ENCODE peak calls at places on chromosome 20, in five cellular contexts. B is GM12878, V is A549, D is HepG2, H is K562. I is an unnamed sample.

GRCh38 chr20:57124346-57124745 is 142.1 kb downstream of the BMP7 start:
- DNase-seq in H (no peak), V (no peak), D (no peak), B (no peak), I (no peak)

GRCh38 chr20:54173653-54174451 is at the start of gene CYP24A1:
- DNase-seq in D (peak; percentile 80), V (peak; percentile 98), H (no peak), B (no peak), I (peak; percentile 57)

GRCh38 chr20:42886801-42887200 is 302.9 kb downstream of the PTPRT start:
- DNase-seq in V (no peak), B (no peak), H (no peak), D (no peak), I (no peak)

GRCh38 chr20:20184149-20184548 is 131.8 kb downstream of the CFAP61 start:
- DNase-seq in D (no peak), H (peak; percentile 8), V (peak; percentile 16), B (no peak), I (peak; percentile 41)

GRCh38 chr20:36644032-36644712 is 1.8 kb downstream of the SLA2 start:
- DNase-seq in B (no peak), V (no peak), D (no peak), H (no peak), I (no peak)

GRCh38 chr20:19817017-19817416 is 59.0 kb downstream of the RIN2 start:
- DNase-seq in B (no peak), D (peak; percentile 57), V (peak; percentile 88), H (no peak), I (no peak)

GRCh38 chr20:40798066-40798465 is 109.0 kb upstream of the MAFB start:
- DNase-seq in B (no peak), D (no peak), H (no peak), V (no peak), I (no peak)

GRCh38 chr20:56710577-56711465 is 81.7 kb downstream of the TFAP2C start:
- DNase-seq in H (no peak), B (no peak), V (peak; percentile 77), D (no peak), I (peak; percentile 37)

GRCh38 chr20:36969478-36970186 is 18.1 kb upstream of the SAMHD1 start:
- DNase-seq in V (no peak), B (no peak), D (peak; percentile 53), H (no peak), I (no peak)

GRCh38 chr20:49426873-49427272 is 55.6 kb downstream of the KCNB1 start:
- DNase-seq in B (no peak), V (no peak), D (no peak), H (no peak), I (no peak)

GRCh38 chr20:63495167-63495720 is 3.6 kb downstream of the EEF1A2 start:
- DNase-seq in B (no peak), V (no peak), D (no peak), H (no peak), I (no peak)

GRCh38 chr20:17525132-17525531 is 6.0 kb downstream of the BFSP1 start:
- DNase-seq in V (no peak), D (no peak), B (no peak), H (no peak), I (no peak)

GRCh38 chr20:59577037-59577808 is 27.1 kb upstream of the PHACTR3 start:
- DNase-seq in D (no peak), B (no peak), V (no peak), H (peak; percentile 27), I (peak; percentile 31)

GRCh38 chr20:58075980-58076749 is 152.3 kb downstream of the ANKRD60 start:
- DNase-seq in H (no peak), B (no peak), V (no peak), D (no peak), I (no peak)

GRCh38 chr20:21102691-21103311 is 3.4 kb downstream of the LINC00237 start:
- DNase-seq in B (no peak), H (no peak), V (no peak), D (no peak), I (peak; percentile 81)

GRCh38 chr20:32966382-32966781 is 37.9 kb downstream of the SUN5 start:
- DNase-seq in B (no peak), H (no peak), D (no peak), V (no peak), I (no peak)

GRCh38 chr20:44186674-44187053 is 324 bp downstream of the JPH2 start:
- DNase-seq in D (no peak), B (no peak), H (no peak), V (no peak), I (no peak)

GRCh38 chr20:17995967-17996819 is 27.4 kb downstream of the MGME1 start:
- DNase-seq in H (peak; percentile 52), D (peak; percentile 70), B (no peak), V (peak; percentile 58), I (peak; percentile 74)

GRCh38 chr20:62293111-62293784 is 9.5 kb upstream of the ADRM1 start:
- DNase-seq in H (no peak), D (no peak), V (no peak), B (no peak), I (no peak)

GRCh38 chr20:62745959-62746288 is 37.3 kb downstream of the NTSR1 start:
- DNase-seq in V (no peak), H (no peak), B (no peak), D (no peak), I (no peak)

GRCh38 chr20:460707-461106 is 1.6 kb downstream of the TBC1D20 start:
- DNase-seq in D (peak; percentile 49), V (no peak), B (no peak), H (no peak), I (no peak)

GRCh38 chr20:460180-460579 is 2.2 kb downstream of the TBC1D20 start:
- DNase-seq in H (no peak), B (no peak), D (peak; percentile 56), V (no peak), I (no peak)

GRCh38 chr20:461254-462198 is 807 bp downstream of the TBC1D20 start:
- DNase-seq in B (no peak), D (no peak), V (peak; percentile 57), H (no peak), I (peak; percentile 66)

GRCh38 chr20:462199-462991 is at the start of gene TBC1D20:
- DNase-seq in H (peak; percentile 89), V (peak; percentile 89), D (peak; percentile 87), B (peak; percentile 40), I (peak; percentile 92)

DNA sequence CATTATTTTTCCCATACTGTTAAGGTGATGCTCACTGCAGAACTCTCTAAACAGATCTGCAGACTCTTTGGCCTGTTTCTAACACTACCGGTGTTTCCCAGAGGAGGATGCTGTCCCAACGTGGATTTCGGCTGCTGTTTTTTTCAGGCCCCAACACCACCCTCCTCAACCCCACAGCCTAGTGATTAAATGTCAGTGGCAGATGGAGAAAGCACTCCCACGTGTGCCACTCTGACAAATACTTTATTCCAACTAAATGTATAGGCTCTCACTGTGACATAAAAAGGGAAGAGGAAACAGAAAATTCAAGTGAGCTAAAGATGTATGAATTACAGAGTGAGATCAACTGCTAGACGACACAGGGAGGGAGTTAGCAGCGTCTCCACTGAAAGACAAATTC is 3.6 kb downstream of the TBC1D20 start:
- DNase-seq in H (no peak), B (no peak), V (no peak), D (no peak), I (no peak)
- TF ChIP-seq CTCF in H (no peak), B (no peak), V (no peak), D (no peak), I (no peak)

GRCh38 chr20:13790708-13791107 is 5.9 kb downstream of the NDUFAF5 start:
- DNase-seq in D (no peak), B (no peak), V (no peak), H (no peak), I (no peak)
- TF ChIP-seq JUNB in D (no peak), B (no peak), V (no peak), H (no peak), I (no peak)

GRCh38 chr20:60764771-60765170 is 487.3 kb upstream of the CDH4 start:
- DNase-seq in V (no peak), H (no peak), D (no peak), B (no peak), I (no peak)

GRCh38 chr20:60765821-60766403 is 486.1 kb upstream of the CDH4 start:
- DNase-seq in B (no peak), V (no peak), H (no peak), D (no peak), I (no peak)

GRCh38 chr20:60761056-60761455 is 491.0 kb upstream of the CDH4 start:
- DNase-seq in B (no peak), V (no peak), H (no peak), D (no peak), I (no peak)

GRCh38 chr20:60764328-60764727 is 487.7 kb upstream of the CDH4 start:
- DNase-seq in H (no peak), D (no peak), B (no peak), V (no peak), I (no peak)

DNA sequence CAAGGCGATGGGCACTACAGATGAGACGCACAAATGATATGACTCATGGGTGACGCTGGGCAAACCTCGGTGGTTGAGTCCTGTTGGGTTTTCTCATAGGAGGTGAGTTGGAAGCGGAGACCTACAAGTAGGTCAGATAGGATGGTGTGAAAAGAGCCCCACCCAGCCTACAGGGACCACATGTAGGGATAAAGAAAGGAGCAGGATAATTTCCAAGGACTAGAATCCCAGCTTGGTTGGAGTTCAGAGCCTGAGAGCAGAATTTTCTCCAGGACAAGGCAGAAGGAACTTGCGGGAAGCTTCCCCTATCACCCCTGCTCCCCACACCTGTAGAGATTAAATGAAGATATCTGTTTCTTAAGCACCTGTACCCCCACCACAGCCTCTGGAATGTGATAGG is 489.7 kb upstream of the CDH4 start:
- DNase-seq in H (no peak), B (no peak), D (no peak), V (no peak), I (no peak)
- TF ChIP-seq CTCF in H (no peak), B (no peak), D (no peak), V (no peak), I (no peak)

GRCh38 chr20:38755324-38755910 is 7.2 kb downstream of the ACTR5 start:
- DNase-seq in D (no peak), V (no peak), H (no peak), B (no peak), I (no peak)
- TF ChIP-seq JUNB in D (no peak), V (no peak), H (no peak), B (no peak), I (no peak)

GRCh38 chr20:39756828-39757227 is 794.7 kb downstream of the DHX35 start:
- DNase-seq in H (no peak), B (no peak), V (no peak), D (no peak), I (no peak)
- TF ChIP-seq CTCF in H (no peak), B (no peak), V (no peak), D (no peak), I (no peak)